ENCODE peak calls at places on chromosomes 13 and 19, in ten cellular contexts. One of them, this sample, is unnamed.
A peak's percentile ranks its signal among the peaks of the same experiment; 100 is the strongest.

GRCh38 chr19:48997972-48998371 is 4.3 kb downstream of the RUVBL2 start:
- DNase-seq in H1: peak; percentile 93
- DNase-seq in heart left ventricle: no peak
- DNase-seq in fibroblast of pulmonary artery: peak; percentile 63
- DNase-seq in iPS DF 6.9: no peak
- DNase-seq in right cardiac atrium: no peak
- DNase-seq in HFF-Myc: no peak
- DNase-seq in esophagus squamous epithelium: no peak
- DNase-seq in thoracic aorta: no peak
- DNase-seq in colonic mucosa: peak; percentile 76
- DNase-seq in this sample: peak; percentile 42

GRCh38 chr13:76397413-76397812 is 488.8 kb downstream of the KCTD12 start:
- DNase-seq in H1: no peak
- DNase-seq in heart left ventricle: no peak
- DNase-seq in fibroblast of pulmonary artery: no peak
- DNase-seq in iPS DF 6.9: no peak
- DNase-seq in right cardiac atrium: no peak
- DNase-seq in HFF-Myc: no peak
- DNase-seq in esophagus squamous epithelium: no peak
- DNase-seq in thoracic aorta: no peak
- DNase-seq in colonic mucosa: no peak
- DNase-seq in this sample: no peak

GRCh38 chr19:12350185-12350889 is 15.1 kb downstream of the ZNF442 start:
- DNase-seq in H1: no peak
- DNase-seq in heart left ventricle: no peak
- DNase-seq in fibroblast of pulmonary artery: no peak
- DNase-seq in iPS DF 6.9: no peak
- DNase-seq in right cardiac atrium: no peak
- DNase-seq in HFF-Myc: no peak
- DNase-seq in esophagus squamous epithelium: no peak
- DNase-seq in thoracic aorta: no peak
- DNase-seq in colonic mucosa: no peak
- DNase-seq in this sample: no peak

GRCh38 chr13:22848539-22849052 is 332.2 kb upstream of the SGCG start:
- DNase-seq in H1: peak; percentile 86
- DNase-seq in heart left ventricle: no peak
- DNase-seq in fibroblast of pulmonary artery: no peak
- DNase-seq in iPS DF 6.9: peak; percentile 41
- DNase-seq in right cardiac atrium: no peak
- DNase-seq in HFF-Myc: no peak
- DNase-seq in esophagus squamous epithelium: no peak
- DNase-seq in thoracic aorta: no peak
- DNase-seq in colonic mucosa: peak; percentile 43
- DNase-seq in this sample: peak; percentile 19

GRCh38 chr13:99311748-99312492 is 4.7 kb upstream of the GPR183 start:
- DNase-seq in H1: no peak
- DNase-seq in heart left ventricle: no peak
- DNase-seq in fibroblast of pulmonary artery: no peak
- DNase-seq in iPS DF 6.9: no peak
- DNase-seq in right cardiac atrium: no peak
- DNase-seq in HFF-Myc: no peak
- DNase-seq in esophagus squamous epithelium: no peak
- DNase-seq in thoracic aorta: no peak
- DNase-seq in colonic mucosa: no peak
- DNase-seq in this sample: no peak

GRCh38 chr13:25973085-25973484 is 78.7 kb downstream of the SHISA2 start:
- DNase-seq in H1: no peak
- DNase-seq in heart left ventricle: no peak
- DNase-seq in fibroblast of pulmonary artery: no peak
- DNase-seq in iPS DF 6.9: no peak
- DNase-seq in right cardiac atrium: no peak
- DNase-seq in HFF-Myc: no peak
- DNase-seq in esophagus squamous epithelium: no peak
- DNase-seq in thoracic aorta: no peak
- DNase-seq in colonic mucosa: no peak
- DNase-seq in this sample: no peak

GRCh38 chr19:13060233-13060963 is 42.3 kb downstream of the LYL1 start:
- DNase-seq in H1: peak; percentile 56
- DNase-seq in heart left ventricle: peak; percentile 66
- DNase-seq in fibroblast of pulmonary artery: peak; percentile 19
- DNase-seq in iPS DF 6.9: no peak
- DNase-seq in right cardiac atrium: peak; percentile 84
- DNase-seq in HFF-Myc: no peak
- DNase-seq in esophagus squamous epithelium: no peak
- DNase-seq in thoracic aorta: no peak
- DNase-seq in colonic mucosa: peak; percentile 55
- DNase-seq in this sample: no peak

GRCh38 chr19:35269425-35270117 is 809 bp downstream of the USF2 start:
- DNase-seq in H1: peak; percentile 97
- DNase-seq in heart left ventricle: peak; percentile 89
- DNase-seq in fibroblast of pulmonary artery: peak; percentile 85
- DNase-seq in iPS DF 6.9: no peak
- DNase-seq in right cardiac atrium: peak; percentile 95
- DNase-seq in HFF-Myc: peak; percentile 46
- DNase-seq in esophagus squamous epithelium: no peak
- DNase-seq in thoracic aorta: no peak
- DNase-seq in colonic mucosa: peak; percentile 92
- DNase-seq in this sample: peak; percentile 95

GRCh38 chr13:44801990-44802389 is 187.3 kb downstream of the NUFIP1 start:
- DNase-seq in H1: no peak
- DNase-seq in heart left ventricle: no peak
- DNase-seq in fibroblast of pulmonary artery: peak; percentile 84
- DNase-seq in iPS DF 6.9: no peak
- DNase-seq in right cardiac atrium: no peak
- DNase-seq in HFF-Myc: peak; percentile 82
- DNase-seq in esophagus squamous epithelium: no peak
- DNase-seq in thoracic aorta: no peak
- DNase-seq in colonic mucosa: no peak
- DNase-seq in this sample: no peak

GRCh38 chr13:102327119-102327617 is 74.7 kb downstream of the FGF14 start:
- DNase-seq in H1: no peak
- DNase-seq in heart left ventricle: no peak
- DNase-seq in fibroblast of pulmonary artery: no peak
- DNase-seq in iPS DF 6.9: no peak
- DNase-seq in right cardiac atrium: no peak
- DNase-seq in HFF-Myc: no peak
- DNase-seq in esophagus squamous epithelium: no peak
- DNase-seq in thoracic aorta: no peak
- DNase-seq in colonic mucosa: no peak
- DNase-seq in this sample: no peak

GRCh38 chr19:21586341-21587116 is 81.1 kb downstream of the ZNF429 start:
- DNase-seq in H1: peak; percentile 72
- DNase-seq in heart left ventricle: peak; percentile 37
- DNase-seq in fibroblast of pulmonary artery: no peak
- DNase-seq in iPS DF 6.9: no peak
- DNase-seq in right cardiac atrium: peak; percentile 82
- DNase-seq in HFF-Myc: no peak
- DNase-seq in esophagus squamous epithelium: no peak
- DNase-seq in thoracic aorta: no peak
- DNase-seq in colonic mucosa: no peak
- DNase-seq in this sample: peak; percentile 62
- H3K4me3 ChIP-seq in H1: peak overlapping the region; percentile 49
- H3K4me3 ChIP-seq in heart left ventricle: peak overlapping the region; percentile 74
- H3K4me3 ChIP-seq in fibroblast of pulmonary artery: no peak overlapping the region
- H3K4me3 ChIP-seq in iPS DF 6.9: peak overlapping the region; percentile 42
- H3K4me3 ChIP-seq in right cardiac atrium: peak overlapping the region; percentile 83
- H3K4me3 ChIP-seq in HFF-Myc: no peak overlapping the region
- H3K4me3 ChIP-seq in esophagus squamous epithelium: peak overlapping the region; percentile 47
- H3K4me3 ChIP-seq in thoracic aorta: peak overlapping the region; percentile 84
- H3K4me3 ChIP-seq in colonic mucosa: peak overlapping the region; percentile 69
- H3K4me3 ChIP-seq in this sample: peak overlapping the region; percentile 79

DNA sequence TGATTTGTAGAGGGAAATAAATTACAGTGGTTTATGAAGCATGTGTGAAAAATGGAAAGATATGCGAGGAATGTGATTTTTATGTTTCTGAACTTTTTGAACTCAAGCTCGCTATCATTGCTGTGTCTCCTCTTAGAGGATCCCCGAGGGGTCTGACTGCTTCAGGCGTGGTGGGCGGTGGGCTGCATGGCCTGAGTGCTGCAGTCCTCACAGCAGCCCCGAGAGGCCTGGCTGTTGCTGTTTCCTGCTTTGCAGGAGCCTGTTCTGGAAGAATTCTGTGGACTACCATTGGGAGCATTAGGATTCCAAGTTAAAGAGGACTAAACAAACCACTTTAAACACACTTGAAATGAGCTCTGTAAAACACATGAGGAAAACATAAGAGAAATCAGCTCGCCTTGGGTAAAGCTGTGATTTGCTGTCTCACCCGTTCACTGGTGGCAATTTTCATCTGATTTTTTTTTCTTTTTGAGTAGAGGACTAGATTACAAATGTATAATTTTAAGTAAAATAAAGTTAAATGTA is 95.9 kb downstream of the ARHGEF7 start:
- DNase-seq in H1: no peak
- DNase-seq in heart left ventricle: no peak
- DNase-seq in fibroblast of pulmonary artery: no peak
- DNase-seq in iPS DF 6.9: no peak
- DNase-seq in right cardiac atrium: no peak
- DNase-seq in HFF-Myc: no peak
- DNase-seq in esophagus squamous epithelium: no peak
- DNase-seq in thoracic aorta: no peak
- DNase-seq in colonic mucosa: no peak
- DNase-seq in this sample: no peak
- H3K4me3 ChIP-seq in H1: no peak overlapping the region
- H3K4me3 ChIP-seq in heart left ventricle: peak overlapping the region; percentile 12
- H3K4me3 ChIP-seq in fibroblast of pulmonary artery: peak overlapping the region; percentile 43
- H3K4me3 ChIP-seq in iPS DF 6.9: no peak overlapping the region
- H3K4me3 ChIP-seq in right cardiac atrium: no peak overlapping the region
- H3K4me3 ChIP-seq in HFF-Myc: no peak overlapping the region
- H3K4me3 ChIP-seq in esophagus squamous epithelium: no peak overlapping the region
- H3K4me3 ChIP-seq in thoracic aorta: no peak overlapping the region
- H3K4me3 ChIP-seq in colonic mucosa: no peak overlapping the region
- H3K4me3 ChIP-seq in this sample: no peak overlapping the region

GRCh38 chr19:38227272-38228004 is 3.4 kb upstream of the DPF1 start:
- DNase-seq in H1: no peak
- DNase-seq in heart left ventricle: no peak
- DNase-seq in fibroblast of pulmonary artery: no peak
- DNase-seq in iPS DF 6.9: no peak
- DNase-seq in right cardiac atrium: no peak
- DNase-seq in HFF-Myc: no peak
- DNase-seq in esophagus squamous epithelium: no peak
- DNase-seq in thoracic aorta: no peak
- DNase-seq in colonic mucosa: no peak
- DNase-seq in this sample: no peak

GRCh38 chr19:38224014-38224862 is at the start of gene DPF1:
- DNase-seq in H1: peak; percentile 94
- DNase-seq in heart left ventricle: peak; percentile 52
- DNase-seq in fibroblast of pulmonary artery: peak; percentile 64
- DNase-seq in iPS DF 6.9: no peak
- DNase-seq in right cardiac atrium: peak; percentile 80
- DNase-seq in HFF-Myc: peak; percentile 31
- DNase-seq in esophagus squamous epithelium: no peak
- DNase-seq in thoracic aorta: no peak
- DNase-seq in colonic mucosa: no peak
- DNase-seq in this sample: no peak

GRCh38 chr19:38228491-38229439 is 4.7 kb upstream of the DPF1 start:
- DNase-seq in H1: peak; percentile 78
- DNase-seq in heart left ventricle: no peak
- DNase-seq in fibroblast of pulmonary artery: no peak
- DNase-seq in iPS DF 6.9: no peak
- DNase-seq in right cardiac atrium: no peak
- DNase-seq in HFF-Myc: no peak
- DNase-seq in esophagus squamous epithelium: no peak
- DNase-seq in thoracic aorta: no peak
- DNase-seq in colonic mucosa: no peak
- DNase-seq in this sample: no peak

GRCh38 chr19:38229585-38230073 is 5.6 kb upstream of the DPF1 start:
- DNase-seq in H1: peak; percentile 85
- DNase-seq in heart left ventricle: peak; percentile 71
- DNase-seq in fibroblast of pulmonary artery: peak; percentile 81
- DNase-seq in iPS DF 6.9: no peak
- DNase-seq in right cardiac atrium: peak; percentile 86
- DNase-seq in HFF-Myc: no peak
- DNase-seq in esophagus squamous epithelium: no peak
- DNase-seq in thoracic aorta: no peak
- DNase-seq in colonic mucosa: no peak
- DNase-seq in this sample: peak; percentile 37

GRCh38 chr19:38228005-38228377 is 4.0 kb upstream of the DPF1 start:
- DNase-seq in H1: peak; percentile 72
- DNase-seq in heart left ventricle: no peak
- DNase-seq in fibroblast of pulmonary artery: no peak
- DNase-seq in iPS DF 6.9: no peak
- DNase-seq in right cardiac atrium: no peak
- DNase-seq in HFF-Myc: no peak
- DNase-seq in esophagus squamous epithelium: no peak
- DNase-seq in thoracic aorta: no peak
- DNase-seq in colonic mucosa: no peak
- DNase-seq in this sample: no peak
- H3K4me3 ChIP-seq in H1: peak overlapping the region; percentile 35
- H3K4me3 ChIP-seq in heart left ventricle: no peak overlapping the region
- H3K4me3 ChIP-seq in fibroblast of pulmonary artery: no peak overlapping the region
- H3K4me3 ChIP-seq in iPS DF 6.9: peak overlapping the region; percentile 4
- H3K4me3 ChIP-seq in right cardiac atrium: no peak overlapping the region
- H3K4me3 ChIP-seq in HFF-Myc: no peak overlapping the region
- H3K4me3 ChIP-seq in esophagus squamous epithelium: no peak overlapping the region
- H3K4me3 ChIP-seq in thoracic aorta: no peak overlapping the region
- H3K4me3 ChIP-seq in colonic mucosa: no peak overlapping the region
- H3K4me3 ChIP-seq in this sample: no peak overlapping the region

GRCh38 chr13:50075619-50076097 is 60.4 kb downstream of the KCNRG start:
- DNase-seq in H1: no peak
- DNase-seq in heart left ventricle: no peak
- DNase-seq in fibroblast of pulmonary artery: no peak
- DNase-seq in iPS DF 6.9: no peak
- DNase-seq in right cardiac atrium: no peak
- DNase-seq in HFF-Myc: no peak
- DNase-seq in esophagus squamous epithelium: no peak
- DNase-seq in thoracic aorta: no peak
- DNase-seq in colonic mucosa: no peak
- DNase-seq in this sample: no peak
- H3K4me3 ChIP-seq in H1: no peak overlapping the region
- H3K4me3 ChIP-seq in heart left ventricle: no peak overlapping the region
- H3K4me3 ChIP-seq in fibroblast of pulmonary artery: no peak overlapping the region
- H3K4me3 ChIP-seq in iPS DF 6.9: no peak overlapping the region
- H3K4me3 ChIP-seq in right cardiac atrium: no peak overlapping the region
- H3K4me3 ChIP-seq in HFF-Myc: no peak overlapping the region
- H3K4me3 ChIP-seq in esophagus squamous epithelium: no peak overlapping the region
- H3K4me3 ChIP-seq in thoracic aorta: peak overlapping the region; percentile 39
- H3K4me3 ChIP-seq in colonic mucosa: no peak overlapping the region
- H3K4me3 ChIP-seq in this sample: no peak overlapping the region

DNA sequence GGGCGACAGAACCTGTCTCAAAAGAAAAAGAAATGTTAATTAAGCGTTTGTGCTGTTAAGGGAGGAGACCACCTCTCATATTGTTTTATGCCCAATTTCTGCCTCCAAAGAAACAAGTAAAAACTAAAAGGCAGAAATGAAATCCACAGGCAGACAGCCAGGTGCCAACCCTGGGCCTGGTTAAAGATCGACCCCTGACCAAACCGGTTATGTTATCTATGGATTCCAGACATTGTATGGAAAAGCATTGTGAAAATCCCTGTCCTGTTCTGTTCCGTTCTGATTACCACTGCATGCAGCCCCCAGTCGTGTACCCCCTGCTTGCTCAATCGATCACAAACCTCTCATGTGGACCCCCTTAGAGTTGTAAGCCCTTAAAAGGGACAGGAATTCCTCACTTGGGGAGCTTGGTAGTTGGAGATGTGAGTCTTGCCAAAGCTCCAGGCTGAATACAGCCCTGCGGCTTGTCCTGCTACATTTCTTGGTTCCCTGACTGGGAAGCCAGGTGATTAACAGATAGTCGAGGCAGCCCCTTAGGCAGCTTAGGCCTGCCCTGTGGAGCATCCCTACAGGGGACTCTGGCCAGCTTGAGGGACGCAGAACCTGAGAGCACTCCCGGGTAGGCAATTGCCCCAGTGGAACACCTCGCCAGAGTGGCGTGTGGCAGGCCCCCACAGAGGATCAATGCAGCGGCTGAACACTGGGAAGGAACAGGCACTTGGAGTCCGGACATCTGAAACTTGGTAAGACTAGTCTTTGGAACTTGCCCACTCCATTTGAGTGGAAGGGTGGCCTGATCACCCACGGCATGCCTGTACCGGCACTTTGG is 748 bp upstream of the ZNF552 start:
- DNase-seq in H1: no peak
- DNase-seq in heart left ventricle: no peak
- DNase-seq in fibroblast of pulmonary artery: no peak
- DNase-seq in iPS DF 6.9: no peak
- DNase-seq in right cardiac atrium: no peak
- DNase-seq in HFF-Myc: no peak
- DNase-seq in esophagus squamous epithelium: no peak
- DNase-seq in thoracic aorta: no peak
- DNase-seq in colonic mucosa: no peak
- DNase-seq in this sample: no peak
- H3K4me3 ChIP-seq in H1: no peak overlapping the region
- H3K4me3 ChIP-seq in heart left ventricle: peak overlapping the region; percentile 63
- H3K4me3 ChIP-seq in fibroblast of pulmonary artery: peak overlapping the region; percentile 94
- H3K4me3 ChIP-seq in iPS DF 6.9: no peak overlapping the region
- H3K4me3 ChIP-seq in right cardiac atrium: peak overlapping the region; percentile 64
- H3K4me3 ChIP-seq in HFF-Myc: no peak overlapping the region
- H3K4me3 ChIP-seq in esophagus squamous epithelium: peak overlapping the region; percentile 85
- H3K4me3 ChIP-seq in thoracic aorta: peak overlapping the region; percentile 88
- H3K4me3 ChIP-seq in colonic mucosa: peak overlapping the region; percentile 81
- H3K4me3 ChIP-seq in this sample: no peak overlapping the region

This sample was measured in pancreas.